ENCODE peak calls at places on chromosomes 2 and 18, in four cellular contexts. One of them, this sample, is unnamed.
A peak's percentile ranks its signal among the peaks of the same experiment; 100 is the strongest.

GRCh38 chr18:23838801-23839366 is 149.6 kb downstream of the LAMA3 start:
- DNase-seq in heart right ventricle: no peak
- DNase-seq in kidney epithelial cell: peak; percentile 41
- DNase-seq in foreskin fibroblast: peak; percentile 84
- DNase-seq in this sample: peak; percentile 97

GRCh38 chr2:171141320-171141719 is 19.4 kb downstream of the TLK1 start:
- DNase-seq in heart right ventricle: no peak
- DNase-seq in kidney epithelial cell: no peak
- DNase-seq in foreskin fibroblast: no peak
- DNase-seq in this sample: no peak

GRCh38 chr2:43405829-43406228 is 179.4 kb upstream of the ZFP36L2 start:
- DNase-seq in heart right ventricle: no peak
- DNase-seq in kidney epithelial cell: no peak
- DNase-seq in foreskin fibroblast: no peak
- DNase-seq in this sample: no peak

GRCh38 chr2:241853651-241854341 is 4.9 kb downstream of the PDCD1 start:
- DNase-seq in heart right ventricle: no peak
- DNase-seq in kidney epithelial cell: no peak
- DNase-seq in foreskin fibroblast: no peak
- DNase-seq in this sample: no peak

GRCh38 chr2:155115856-155116255 is 417.4 kb downstream of the KCNJ3 start:
- DNase-seq in heart right ventricle: no peak
- DNase-seq in kidney epithelial cell: no peak
- DNase-seq in foreskin fibroblast: no peak
- DNase-seq in this sample: no peak

GRCh38 chr18:845152-845819 is 33.2 kb upstream of the YES1 start:
- DNase-seq in heart right ventricle: peak; percentile 43
- DNase-seq in kidney epithelial cell: no peak
- DNase-seq in foreskin fibroblast: peak; percentile 90
- DNase-seq in this sample: no peak

GRCh38 chr2:220506466-220506865 is 879.0 kb downstream of the SLC4A3 start:
- DNase-seq in heart right ventricle: no peak
- DNase-seq in kidney epithelial cell: no peak
- DNase-seq in foreskin fibroblast: no peak
- DNase-seq in this sample: peak; percentile 52

GRCh38 chr2:179578171-179578916 is 283.1 kb downstream of the ZNF385B start:
- DNase-seq in heart right ventricle: no peak
- DNase-seq in kidney epithelial cell: no peak
- DNase-seq in foreskin fibroblast: no peak
- DNase-seq in this sample: no peak

GRCh38 chr18:21809725-21810124 is 69.1 kb downstream of the MIB1 start:
- DNase-seq in heart right ventricle: no peak
- DNase-seq in kidney epithelial cell: no peak
- DNase-seq in foreskin fibroblast: no peak
- DNase-seq in this sample: no peak

GRCh38 chr2:239499989-239500914 is 99.4 kb upstream of the HDAC4 start:
- DNase-seq in heart right ventricle: no peak
- DNase-seq in kidney epithelial cell: no peak
- DNase-seq in foreskin fibroblast: peak; percentile 23
- DNase-seq in this sample: no peak

GRCh38 chr2:237941239-237941638 is 25.6 kb upstream of the UBE2F start:
- DNase-seq in heart right ventricle: no peak
- DNase-seq in kidney epithelial cell: no peak
- DNase-seq in foreskin fibroblast: no peak
- DNase-seq in this sample: no peak

GRCh38 chr2:171482877-171483276 is 39.4 kb upstream of the CYBRD1 start:
- DNase-seq in heart right ventricle: no peak
- DNase-seq in kidney epithelial cell: no peak
- DNase-seq in foreskin fibroblast: no peak
- DNase-seq in this sample: no peak

GRCh38 chr2:240514631-240515030 is 43.2 kb downstream of the ANKMY1 start:
- DNase-seq in heart right ventricle: no peak
- DNase-seq in kidney epithelial cell: no peak
- DNase-seq in foreskin fibroblast: no peak
- DNase-seq in this sample: peak; percentile 62

GRCh38 chr18:43279015-43279758 is 1.9 kb upstream of the SYT4 start:
- DNase-seq in heart right ventricle: no peak
- DNase-seq in kidney epithelial cell: peak; percentile 10
- DNase-seq in foreskin fibroblast: no peak
- DNase-seq in this sample: peak; percentile 21

GRCh38 chr2:211816739-211817138 is 721.9 kb downstream of the ERBB4 start:
- DNase-seq in heart right ventricle: no peak
- DNase-seq in kidney epithelial cell: no peak
- DNase-seq in foreskin fibroblast: peak; percentile 1
- DNase-seq in this sample: no peak

GRCh38 chr2:225274751-225275150 is 124.8 kb upstream of the NYAP2 start:
- DNase-seq in heart right ventricle: no peak
- DNase-seq in kidney epithelial cell: no peak
- DNase-seq in foreskin fibroblast: peak; percentile 19
- DNase-seq in this sample: peak; percentile 44

GRCh38 chr2:157246212-157247067 is 11.1 kb upstream of the GALNT5 start:
- DNase-seq in heart right ventricle: no peak
- DNase-seq in kidney epithelial cell: peak; percentile 65
- DNase-seq in foreskin fibroblast: peak; percentile 83
- DNase-seq in this sample: peak; percentile 97

GRCh38 chr2:124875627-124876244 is 850.6 kb downstream of the CNTNAP5 start:
- DNase-seq in heart right ventricle: no peak
- DNase-seq in kidney epithelial cell: no peak
- DNase-seq in foreskin fibroblast: no peak
- DNase-seq in this sample: no peak

GRCh38 chr2:209391776-209392401 is 32.0 kb upstream of the MAP2 start:
- DNase-seq in heart right ventricle: no peak
- DNase-seq in kidney epithelial cell: no peak
- DNase-seq in foreskin fibroblast: peak; percentile 57
- DNase-seq in this sample: peak; percentile 72

GRCh38 chr2:164910091-164910899 is 45.0 kb downstream of the SLC38A11 start:
- DNase-seq in heart right ventricle: no peak
- DNase-seq in kidney epithelial cell: peak; percentile 50
- DNase-seq in foreskin fibroblast: peak; percentile 39
- DNase-seq in this sample: peak; percentile 84

GRCh38 chr18:40529478-40529877 is 1425.6 kb upstream of the PIK3C3 start:
- DNase-seq in heart right ventricle: no peak
- DNase-seq in kidney epithelial cell: no peak
- DNase-seq in foreskin fibroblast: peak; percentile 1
- DNase-seq in this sample: peak; percentile 49

GRCh38 chr2:216661639-216662375 is 28.6 kb downstream of the IGFBP2 start:
- DNase-seq in heart right ventricle: no peak
- DNase-seq in kidney epithelial cell: no peak
- DNase-seq in foreskin fibroblast: peak; percentile 41
- DNase-seq in this sample: no peak

GRCh38 chr2:62591491-62591890 is 85.5 kb upstream of the TMEM17 start:
- DNase-seq in heart right ventricle: no peak
- DNase-seq in kidney epithelial cell: no peak
- DNase-seq in foreskin fibroblast: no peak
- DNase-seq in this sample: no peak

GRCh38 chr2:88452980-88453582 is 588 bp upstream of the FOXI3 start:
- DNase-seq in heart right ventricle: no peak
- DNase-seq in kidney epithelial cell: no peak
- DNase-seq in foreskin fibroblast: peak; percentile 30
- DNase-seq in this sample: peak; percentile 9

GRCh38 chr2:110881908-110882307 is 149.5 kb downstream of the ACOXL start:
- DNase-seq in heart right ventricle: no peak
- DNase-seq in kidney epithelial cell: no peak
- DNase-seq in foreskin fibroblast: no peak
- DNase-seq in this sample: no peak

GRCh38 chr2:29053223-29053622 is 21.1 kb downstream of the PCARE start:
- DNase-seq in heart right ventricle: no peak
- DNase-seq in kidney epithelial cell: no peak
- DNase-seq in foreskin fibroblast: no peak
- DNase-seq in this sample: peak; percentile 40

GRCh38 chr2:149427371-149427770 is 97.0 kb downstream of the LYPD6 start:
- DNase-seq in heart right ventricle: no peak
- DNase-seq in kidney epithelial cell: no peak
- DNase-seq in foreskin fibroblast: no peak
- DNase-seq in this sample: no peak

GRCh38 chr2:160377204-160377995 is 116.2 kb downstream of the RBMS1 start:
- DNase-seq in heart right ventricle: no peak
- DNase-seq in kidney epithelial cell: no peak
- DNase-seq in foreskin fibroblast: no peak
- DNase-seq in this sample: no peak

GRCh38 chr2:238158807-238159539 is at the start of gene ERFE:
- DNase-seq in heart right ventricle: peak; percentile 17
- DNase-seq in kidney epithelial cell: no peak
- DNase-seq in foreskin fibroblast: peak; percentile 74
- DNase-seq in this sample: no peak

GRCh38 chr18:35005963-35006577 is 35.1 kb upstream of the MAPRE2 start:
- DNase-seq in heart right ventricle: peak; percentile 28
- DNase-seq in kidney epithelial cell: no peak
- DNase-seq in foreskin fibroblast: peak; percentile 82
- DNase-seq in this sample: peak; percentile 52

GRCh38 chr2:31505133-31505532 is 75.6 kb downstream of the SRD5A2 start:
- DNase-seq in heart right ventricle: no peak
- DNase-seq in kidney epithelial cell: no peak
- DNase-seq in foreskin fibroblast: no peak
- DNase-seq in this sample: no peak

GRCh38 chr18:76081536-76081935 is 413.5 kb downstream of the ZNF516 start:
- DNase-seq in heart right ventricle: no peak
- DNase-seq in kidney epithelial cell: no peak
- DNase-seq in foreskin fibroblast: no peak
- DNase-seq in this sample: no peak

GRCh38 chr2:217928324-217929293 is 74.2 kb downstream of the TNS1 start:
- DNase-seq in heart right ventricle: no peak
- DNase-seq in kidney epithelial cell: no peak
- DNase-seq in foreskin fibroblast: no peak
- DNase-seq in this sample: no peak

GRCh38 chr2:9721346-9721745 is 90.5 kb upstream of the YWHAQ start:
- DNase-seq in heart right ventricle: no peak
- DNase-seq in kidney epithelial cell: no peak
- DNase-seq in foreskin fibroblast: no peak
- DNase-seq in this sample: no peak

GRCh38 chr2:236352761-236353593 is 88.8 kb upstream of the ASB18 start:
- DNase-seq in heart right ventricle: no peak
- DNase-seq in kidney epithelial cell: no peak
- DNase-seq in foreskin fibroblast: peak; percentile 64
- DNase-seq in this sample: peak; percentile 9

DNA sequence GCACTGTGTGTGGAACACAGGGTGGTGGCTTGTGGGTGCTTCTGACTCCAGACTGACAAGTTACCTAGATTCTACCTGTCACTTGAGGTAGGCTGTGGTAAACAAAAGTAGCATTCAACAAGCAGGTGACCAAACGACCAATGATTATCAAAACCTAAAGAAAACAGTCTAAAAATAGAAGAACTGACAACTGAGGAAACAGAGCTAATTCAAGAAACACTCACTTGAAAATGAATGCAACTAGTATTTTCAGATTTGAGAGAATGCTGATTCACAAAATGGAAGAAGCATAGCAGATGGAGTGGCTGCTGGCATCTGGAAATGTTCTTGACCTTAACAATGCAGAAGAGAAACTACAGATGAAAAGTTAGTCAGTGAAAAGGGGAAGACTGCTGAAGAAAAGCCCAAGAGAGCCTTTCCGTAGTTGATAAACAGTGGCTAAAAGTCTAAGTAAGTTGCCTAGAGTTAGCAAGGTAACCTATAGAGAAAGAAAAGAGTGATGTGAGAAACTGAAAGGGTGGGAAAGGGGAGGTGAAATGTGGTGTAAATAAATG is 170.4 kb downstream of the NCK2 start:
- DNase-seq in heart right ventricle: no peak
- DNase-seq in kidney epithelial cell: no peak
- DNase-seq in foreskin fibroblast: no peak
- DNase-seq in this sample: no peak
- TF ChIP-seq CTCF in heart right ventricle: no peak
- TF ChIP-seq CTCF in kidney epithelial cell: no peak
- TF ChIP-seq CTCF in foreskin fibroblast: no peak
- TF ChIP-seq CTCF in this sample: no peak

DNA sequence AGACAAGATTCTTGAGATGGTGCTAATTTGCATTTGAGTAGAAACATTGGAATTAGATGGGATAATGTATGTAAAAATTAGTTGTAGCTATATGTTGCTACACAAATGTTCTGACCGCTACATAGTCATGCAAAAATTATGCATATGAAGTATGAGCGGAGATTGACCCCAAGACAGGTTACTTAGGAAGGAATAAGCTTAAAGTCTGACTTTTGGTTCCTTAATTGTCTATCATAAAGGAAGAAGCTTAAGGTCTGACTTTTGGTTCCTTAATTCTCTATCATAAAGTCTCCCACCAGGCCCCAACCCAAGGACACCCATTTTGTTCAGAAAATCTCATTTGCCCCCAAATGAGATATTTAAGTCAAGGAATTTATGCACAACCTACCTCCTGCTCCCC is 106.5 kb downstream of the EVA1A start:
- DNase-seq in heart right ventricle: no peak
- DNase-seq in kidney epithelial cell: no peak
- DNase-seq in foreskin fibroblast: no peak
- DNase-seq in this sample: no peak
- TF ChIP-seq CTCF in heart right ventricle: no peak
- TF ChIP-seq CTCF in kidney epithelial cell: no peak
- TF ChIP-seq CTCF in foreskin fibroblast: no peak
- TF ChIP-seq CTCF in this sample: no peak

DNA sequence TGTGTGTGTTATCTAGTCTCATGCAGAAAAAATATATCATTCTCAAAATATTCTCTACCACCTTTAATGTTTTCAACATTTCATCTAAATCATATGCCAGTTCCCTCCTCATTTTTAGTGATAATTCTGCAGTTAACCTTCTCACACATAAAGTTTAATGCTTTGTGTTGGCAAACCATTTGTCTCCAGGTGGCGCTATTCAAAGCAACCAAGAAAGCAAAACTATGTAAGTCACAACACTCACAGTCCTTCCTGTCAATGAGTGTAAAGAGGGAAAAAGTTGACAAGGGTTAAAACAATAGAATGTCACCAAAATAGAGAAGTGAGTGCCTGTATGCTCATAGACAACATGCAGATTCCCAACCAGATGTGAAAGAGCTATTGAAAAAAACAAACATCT is 961.6 kb upstream of the LRRTM1 start:
- DNase-seq in heart right ventricle: no peak
- DNase-seq in kidney epithelial cell: no peak
- DNase-seq in foreskin fibroblast: no peak
- DNase-seq in this sample: no peak
- TF ChIP-seq CTCF in heart right ventricle: no peak
- TF ChIP-seq CTCF in kidney epithelial cell: peak; percentile 72
- TF ChIP-seq CTCF in foreskin fibroblast: no peak
- TF ChIP-seq CTCF in this sample: no peak

DNA sequence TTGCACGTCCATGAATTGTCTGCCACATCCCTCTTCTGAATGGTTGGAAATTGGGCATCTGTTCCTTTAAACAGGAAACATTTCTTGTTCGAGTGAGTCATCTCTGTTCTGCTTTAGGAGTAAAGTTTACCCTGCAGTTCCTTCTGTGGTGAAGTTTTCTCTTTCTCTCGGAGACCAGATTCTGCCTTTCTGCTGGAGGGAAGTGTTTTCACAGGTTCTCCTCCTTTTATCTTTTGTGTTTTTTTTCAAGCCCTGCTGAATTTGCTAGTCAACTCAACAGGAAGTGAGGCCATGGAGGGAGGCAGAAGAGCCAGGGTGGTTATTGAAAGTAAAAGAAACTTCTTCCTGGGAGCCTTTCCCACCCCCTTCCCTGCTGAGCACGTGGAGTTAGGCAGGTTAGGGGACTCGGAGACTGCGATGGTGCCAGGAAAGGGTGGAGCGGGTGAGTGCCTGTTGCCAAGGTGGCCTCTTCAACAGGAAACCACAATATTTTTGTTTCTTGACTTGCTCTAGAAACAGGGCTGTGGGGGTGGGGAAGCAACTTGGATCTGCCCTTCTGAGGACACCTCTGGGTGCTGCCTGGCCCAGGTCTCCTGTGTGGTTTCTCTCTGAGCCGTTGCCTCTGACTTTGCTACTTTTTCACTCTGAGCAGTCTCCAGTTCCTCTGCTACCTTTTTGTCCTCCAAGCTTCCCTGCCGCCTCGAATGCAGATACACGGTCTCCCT is 2.2 kb upstream of the CASP8 start:
- DNase-seq in heart right ventricle: peak; percentile 77
- DNase-seq in kidney epithelial cell: peak; percentile 85
- DNase-seq in foreskin fibroblast: peak; percentile 81
- DNase-seq in this sample: peak; percentile 91
- TF ChIP-seq CTCF in heart right ventricle: no peak
- TF ChIP-seq CTCF in kidney epithelial cell: no peak
- TF ChIP-seq CTCF in foreskin fibroblast: no peak
- TF ChIP-seq CTCF in this sample: no peak